ENCODE peak calls at places on chromosomes 3 and 15, in seven cellular contexts. One of them, this sample, is unnamed.

GRCh38 chr3:150277444-150277843 is 130.7 kb upstream of the TSC22D2 start:
- DNase-seq in AG09319: no peak
- DNase-seq in stimulated activated CD8-positive, alpha-beta memory T cell treated with anti-CD3 and anti-CD28 coated beads, Interleukin-15, amount 100 ng/mL, for 24 hours: no peak
- DNase-seq in skeletal muscle cell: no peak
- DNase-seq in AG10803: no peak
- DNase-seq in OCI-M1: no peak
- DNase-seq in HEK293T: no peak
- DNase-seq in this sample: no peak

GRCh38 chr15:70741107-70741511 is 22.2 kb downstream of the UACA start:
- DNase-seq in AG10803: peak; percentile 90
- DNase-seq in OCI-M1: peak; percentile 69
- DNase-seq in skeletal muscle cell: peak; percentile 87
- DNase-seq in AG09319: peak; percentile 65
- DNase-seq in HEK293T: peak; percentile 16
- DNase-seq in stimulated activated CD8-positive, alpha-beta memory T cell treated with anti-CD3 and anti-CD28 coated beads, Interleukin-15, amount 100 ng/mL, for 24 hours: no peak
- DNase-seq in this sample: peak; percentile 73

GRCh38 chr3:172929451-172929850 is 178.9 kb downstream of the ECT2 start:
- DNase-seq in stimulated activated CD8-positive, alpha-beta memory T cell treated with anti-CD3 and anti-CD28 coated beads, Interleukin-15, amount 100 ng/mL, for 24 hours: no peak
- DNase-seq in OCI-M1: no peak
- DNase-seq in skeletal muscle cell: no peak
- DNase-seq in HEK293T: no peak
- DNase-seq in AG10803: no peak
- DNase-seq in AG09319: no peak
- DNase-seq in this sample: no peak

GRCh38 chr15:89421219-89421618 is 75.2 kb downstream of the RHCG start:
- DNase-seq in AG10803: no peak
- DNase-seq in stimulated activated CD8-positive, alpha-beta memory T cell treated with anti-CD3 and anti-CD28 coated beads, Interleukin-15, amount 100 ng/mL, for 24 hours: no peak
- DNase-seq in skeletal muscle cell: no peak
- DNase-seq in HEK293T: no peak
- DNase-seq in AG09319: no peak
- DNase-seq in OCI-M1: no peak
- DNase-seq in this sample: no peak

GRCh38 chr15:64044315-64045105 is 1.8 kb downstream of the DAPK2 start:
- DNase-seq in HEK293T: no peak
- DNase-seq in stimulated activated CD8-positive, alpha-beta memory T cell treated with anti-CD3 and anti-CD28 coated beads, Interleukin-15, amount 100 ng/mL, for 24 hours: no peak
- DNase-seq in OCI-M1: peak; percentile 15
- DNase-seq in AG09319: no peak
- DNase-seq in skeletal muscle cell: no peak
- DNase-seq in AG10803: no peak
- DNase-seq in this sample: no peak

GRCh38 chr3:64664397-64664796 is 23.4 kb downstream of the ADAMTS9 start:
- DNase-seq in OCI-M1: no peak
- DNase-seq in stimulated activated CD8-positive, alpha-beta memory T cell treated with anti-CD3 and anti-CD28 coated beads, Interleukin-15, amount 100 ng/mL, for 24 hours: no peak
- DNase-seq in skeletal muscle cell: no peak
- DNase-seq in AG09319: no peak
- DNase-seq in AG10803: no peak
- DNase-seq in HEK293T: no peak
- DNase-seq in this sample: no peak

GRCh38 chr3:175526609-175527280 is 667.6 kb downstream of the NAALADL2 start:
- DNase-seq in OCI-M1: peak; percentile 60
- DNase-seq in AG10803: no peak
- DNase-seq in HEK293T: no peak
- DNase-seq in AG09319: no peak
- DNase-seq in skeletal muscle cell: no peak
- DNase-seq in stimulated activated CD8-positive, alpha-beta memory T cell treated with anti-CD3 and anti-CD28 coated beads, Interleukin-15, amount 100 ng/mL, for 24 hours: no peak
- DNase-seq in this sample: no peak

GRCh38 chr3:55631766-55632331 is 144.7 kb upstream of the WNT5A start:
- DNase-seq in skeletal muscle cell: no peak
- DNase-seq in AG09319: no peak
- DNase-seq in OCI-M1: no peak
- DNase-seq in HEK293T: no peak
- DNase-seq in stimulated activated CD8-positive, alpha-beta memory T cell treated with anti-CD3 and anti-CD28 coated beads, Interleukin-15, amount 100 ng/mL, for 24 hours: no peak
- DNase-seq in AG10803: no peak
- DNase-seq in this sample: no peak

GRCh38 chr3:46719735-46720271 is 2.1 kb upstream of the PRSS50 start:
- DNase-seq in skeletal muscle cell: no peak
- DNase-seq in AG09319: no peak
- DNase-seq in HEK293T: no peak
- DNase-seq in OCI-M1: no peak
- DNase-seq in stimulated activated CD8-positive, alpha-beta memory T cell treated with anti-CD3 and anti-CD28 coated beads, Interleukin-15, amount 100 ng/mL, for 24 hours: no peak
- DNase-seq in AG10803: no peak
- DNase-seq in this sample: no peak

GRCh38 chr15:92519709-92520108 is 126.0 kb downstream of the ST8SIA2 start:
- DNase-seq in stimulated activated CD8-positive, alpha-beta memory T cell treated with anti-CD3 and anti-CD28 coated beads, Interleukin-15, amount 100 ng/mL, for 24 hours: no peak
- DNase-seq in HEK293T: no peak
- DNase-seq in AG09319: no peak
- DNase-seq in AG10803: peak; percentile 18
- DNase-seq in OCI-M1: no peak
- DNase-seq in skeletal muscle cell: no peak
- DNase-seq in this sample: no peak

GRCh38 chr15:68487087-68487843 is 55.3 kb upstream of the ITGA11 start:
- DNase-seq in HEK293T: no peak
- DNase-seq in stimulated activated CD8-positive, alpha-beta memory T cell treated with anti-CD3 and anti-CD28 coated beads, Interleukin-15, amount 100 ng/mL, for 24 hours: no peak
- DNase-seq in AG10803: peak; percentile 91
- DNase-seq in skeletal muscle cell: no peak
- DNase-seq in AG09319: no peak
- DNase-seq in OCI-M1: peak; percentile 5
- DNase-seq in this sample: peak; percentile 75

GRCh38 chr3:72957303-72957702 is 39.3 kb upstream of the PPP4R2 start:
- DNase-seq in AG10803: no peak
- DNase-seq in AG09319: no peak
- DNase-seq in OCI-M1: no peak
- DNase-seq in skeletal muscle cell: no peak
- DNase-seq in HEK293T: no peak
- DNase-seq in stimulated activated CD8-positive, alpha-beta memory T cell treated with anti-CD3 and anti-CD28 coated beads, Interleukin-15, amount 100 ng/mL, for 24 hours: no peak
- DNase-seq in this sample: no peak

GRCh38 chr15:43518073-43518761 is 809 bp downstream of the MAP1A start:
- DNase-seq in skeletal muscle cell: peak; percentile 34
- DNase-seq in AG09319: no peak
- DNase-seq in OCI-M1: peak; percentile 76
- DNase-seq in HEK293T: no peak
- DNase-seq in stimulated activated CD8-positive, alpha-beta memory T cell treated with anti-CD3 and anti-CD28 coated beads, Interleukin-15, amount 100 ng/mL, for 24 hours: no peak
- DNase-seq in AG10803: peak; percentile 42
- DNase-seq in this sample: no peak

GRCh38 chr3:53890726-53891499 is 746 bp downstream of the SELENOK start:
- DNase-seq in stimulated activated CD8-positive, alpha-beta memory T cell treated with anti-CD3 and anti-CD28 coated beads, Interleukin-15, amount 100 ng/mL, for 24 hours: no peak
- DNase-seq in AG10803: no peak
- DNase-seq in AG09319: no peak
- DNase-seq in OCI-M1: peak; percentile 74
- DNase-seq in skeletal muscle cell: no peak
- DNase-seq in HEK293T: peak; percentile 32
- DNase-seq in this sample: no peak

GRCh38 chr3:147400111-147400510 is 6.2 kb downstream of the ZIC4 start:
- DNase-seq in OCI-M1: no peak
- DNase-seq in stimulated activated CD8-positive, alpha-beta memory T cell treated with anti-CD3 and anti-CD28 coated beads, Interleukin-15, amount 100 ng/mL, for 24 hours: no peak
- DNase-seq in AG10803: peak; percentile 37
- DNase-seq in skeletal muscle cell: no peak
- DNase-seq in AG09319: no peak
- DNase-seq in HEK293T: no peak
- DNase-seq in this sample: no peak

GRCh38 chr15:69469467-69470191 is 17.0 kb downstream of the RPLP1 start:
- DNase-seq in stimulated activated CD8-positive, alpha-beta memory T cell treated with anti-CD3 and anti-CD28 coated beads, Interleukin-15, amount 100 ng/mL, for 24 hours: no peak
- DNase-seq in AG10803: no peak
- DNase-seq in skeletal muscle cell: no peak
- DNase-seq in AG09319: no peak
- DNase-seq in HEK293T: no peak
- DNase-seq in OCI-M1: no peak
- DNase-seq in this sample: no peak

GRCh38 chr15:72358532-72359180 is 17.2 kb downstream of the HEXA start:
- DNase-seq in HEK293T: no peak
- DNase-seq in AG09319: peak; percentile 54
- DNase-seq in skeletal muscle cell: peak; percentile 77
- DNase-seq in OCI-M1: no peak
- DNase-seq in stimulated activated CD8-positive, alpha-beta memory T cell treated with anti-CD3 and anti-CD28 coated beads, Interleukin-15, amount 100 ng/mL, for 24 hours: no peak
- DNase-seq in AG10803: peak; percentile 86
- DNase-seq in this sample: peak; percentile 81

GRCh38 chr3:183211390-183211789 is 41.7 kb upstream of the B3GNT5 start:
- DNase-seq in AG10803: no peak
- DNase-seq in skeletal muscle cell: no peak
- DNase-seq in AG09319: no peak
- DNase-seq in OCI-M1: no peak
- DNase-seq in stimulated activated CD8-positive, alpha-beta memory T cell treated with anti-CD3 and anti-CD28 coated beads, Interleukin-15, amount 100 ng/mL, for 24 hours: no peak
- DNase-seq in HEK293T: no peak
- DNase-seq in this sample: no peak

GRCh38 chr3:71662553-71662952 is 62.6 kb downstream of the EIF4E3 start:
- DNase-seq in skeletal muscle cell: no peak
- DNase-seq in OCI-M1: no peak
- DNase-seq in stimulated activated CD8-positive, alpha-beta memory T cell treated with anti-CD3 and anti-CD28 coated beads, Interleukin-15, amount 100 ng/mL, for 24 hours: no peak
- DNase-seq in AG10803: no peak
- DNase-seq in HEK293T: no peak
- DNase-seq in AG09319: no peak
- DNase-seq in this sample: no peak

GRCh38 chr3:50242778-50243551 is 7.0 kb downstream of the GNAI2 start:
- DNase-seq in skeletal muscle cell: no peak
- DNase-seq in OCI-M1: peak; percentile 85
- DNase-seq in stimulated activated CD8-positive, alpha-beta memory T cell treated with anti-CD3 and anti-CD28 coated beads, Interleukin-15, amount 100 ng/mL, for 24 hours: no peak
- DNase-seq in AG09319: no peak
- DNase-seq in HEK293T: no peak
- DNase-seq in AG10803: peak; percentile 51
- DNase-seq in this sample: no peak

GRCh38 chr3:29565236-29565635 is 284.4 kb downstream of the RBMS3 start:
- DNase-seq in skeletal muscle cell: no peak
- DNase-seq in AG10803: peak; percentile 25
- DNase-seq in stimulated activated CD8-positive, alpha-beta memory T cell treated with anti-CD3 and anti-CD28 coated beads, Interleukin-15, amount 100 ng/mL, for 24 hours: no peak
- DNase-seq in OCI-M1: no peak
- DNase-seq in HEK293T: no peak
- DNase-seq in AG09319: no peak
- DNase-seq in this sample: no peak

GRCh38 chr3:161349529-161350278 is 21.6 kb downstream of the SPTSSB start:
- DNase-seq in HEK293T: no peak
- DNase-seq in stimulated activated CD8-positive, alpha-beta memory T cell treated with anti-CD3 and anti-CD28 coated beads, Interleukin-15, amount 100 ng/mL, for 24 hours: no peak
- DNase-seq in OCI-M1: peak; percentile 32
- DNase-seq in AG10803: peak; percentile 89
- DNase-seq in skeletal muscle cell: peak; percentile 84
- DNase-seq in AG09319: peak; percentile 68
- DNase-seq in this sample: peak; percentile 77

GRCh38 chr3:185552358-185552877 is at the start of gene LIPH:
- DNase-seq in OCI-M1: peak; percentile 77
- DNase-seq in AG10803: peak; percentile 34
- DNase-seq in HEK293T: peak; percentile 13
- DNase-seq in skeletal muscle cell: no peak
- DNase-seq in stimulated activated CD8-positive, alpha-beta memory T cell treated with anti-CD3 and anti-CD28 coated beads, Interleukin-15, amount 100 ng/mL, for 24 hours: no peak
- DNase-seq in AG09319: no peak
- DNase-seq in this sample: peak; percentile 14